ENCODE peak calls at places on chromosome 20, in five cellular contexts. L is H1, C is HCT116, H is HepG2, I is SK-N-SH. G is an unnamed sample.

GRCh38 chr20:13545755-13546154 is 93.0 kb downstream of the TASP1 start:
- DNase-seq in I (no peak), C (no peak), H (no peak), L (no peak), G (no peak)

GRCh38 chr20:59966428-59966827 is 8.2 kb downstream of the CDH26 start:
- DNase-seq in H (no peak), L (no peak), I (no peak), C (no peak), G (no peak)

GRCh38 chr20:38217791-38218565 is 42.6 kb downstream of the KIAA1755 start:
- DNase-seq in C (peak; percentile 36), L (peak; percentile 25), I (peak; percentile 63), H (peak; percentile 49), G (no peak)

GRCh38 chr20:34709836-34710567 is 5.9 kb downstream of the TP53INP2 start:
- DNase-seq in I (peak; percentile 90), C (peak; percentile 42), H (no peak), L (no peak), G (peak; percentile 97)

GRCh38 chr20:18831830-18832229 is 18.2 kb downstream of the SCP2D1 start:
- DNase-seq in I (no peak), L (no peak), C (no peak), H (no peak), G (no peak)

GRCh38 chr20:36153754-36154695 is 515 bp upstream of the EPB41L1 start:
- DNase-seq in C (no peak), H (peak; percentile 74), L (no peak), I (peak; percentile 98), G (peak; percentile 92)

GRCh38 chr20:49199729-49200293 is 11.7 kb upstream of the STAU1 start:
- DNase-seq in C (no peak), I (no peak), H (no peak), L (no peak), G (no peak)

GRCh38 chr20:53331151-53331973 is 262.3 kb downstream of the ZNF217 start:
- DNase-seq in H (peak; percentile 41), I (peak; percentile 15), L (no peak), C (peak; percentile 28), G (peak; percentile 24)

GRCh38 chr20:5863040-5863811 is 87.1 kb downstream of the TRMT6 start:
- DNase-seq in H (no peak), L (no peak), C (no peak), I (no peak), G (no peak)

GRCh38 chr20:63947638-63948456 is 8.4 kb downstream of the UCKL1 start:
- DNase-seq in L (no peak), C (no peak), I (no peak), H (no peak), G (no peak)

GRCh38 chr20:9838378-9839295 is at the start of gene PAK5:
- DNase-seq in I (peak; percentile 94), L (peak; percentile 85), H (peak; percentile 53), C (peak; percentile 1), G (peak; percentile 65)

GRCh38 chr20:46293084-46293483 is 15.2 kb downstream of the CDH22 start:
- DNase-seq in C (no peak), L (no peak), H (peak; percentile 51), I (no peak), G (peak; percentile 93)

GRCh38 chr20:34536798-34537394 is 20.7 kb downstream of the DYNLRB1 start:
- DNase-seq in L (no peak), H (peak; percentile 41), I (peak; percentile 46), C (no peak), G (peak; percentile 48)

GRCh38 chr20:36472656-36473071 is 68.7 kb upstream of the MYL9 start:
- DNase-seq in H (no peak), L (no peak), I (no peak), C (peak; percentile 52), G (peak; percentile 89)

GRCh38 chr20:23451956-23452487 is 654 bp downstream of the CST11 start:
- DNase-seq in C (no peak), H (no peak), L (no peak), I (no peak), G (no peak)

GRCh38 chr20:19260412-19261090 is 48.1 kb downstream of the SLC24A3 start:
- DNase-seq in H (no peak), I (no peak), C (no peak), L (no peak), G (no peak)

GRCh38 chr20:9966966-9967365 is 67.8 kb upstream of the ANKEF1 start:
- DNase-seq in I (peak; percentile 30), L (no peak), C (no peak), H (peak; percentile 13), G (peak; percentile 23)

GRCh38 chr20:50008007-50008406 is 25.2 kb downstream of the SNAI1 start:
- DNase-seq in C (no peak), H (no peak), I (no peak), L (no peak), G (no peak)

GRCh38 chr20:47761478-47762047 is 23.7 kb downstream of the SULF2 start:
- DNase-seq in H (no peak), C (no peak), L (no peak), I (no peak), G (no peak)

GRCh38 chr20:47489448-47489872 is 12.2 kb upstream of the NCOA3 start:
- DNase-seq in C (no peak), L (no peak), H (no peak), I (no peak), G (no peak)

GRCh38 chr20:15817351-15817750 is 755.9 kb downstream of the KIF16B start:
- DNase-seq in L (no peak), C (no peak), H (no peak), I (no peak), G (no peak)

GRCh38 chr20:46400828-46401477 is 5.5 kb downstream of the ELMO2 start:
- DNase-seq in L (no peak), I (no peak), H (no peak), C (no peak), G (no peak)

GRCh38 chr20:51893723-51894122 is 91.4 kb upstream of the SALL4 start:
- DNase-seq in H (peak; percentile 34), I (no peak), C (no peak), L (no peak), G (no peak)

GRCh38 chr20:48456361-48457184 is 371.2 kb downstream of the PREX1 start:
- DNase-seq in H (no peak), C (no peak), L (no peak), I (no peak), G (no peak)

GRCh38 chr20:64022671-64023070 is 13.3 kb upstream of the C20orf204 start:
- DNase-seq in I (no peak), L (no peak), H (no peak), C (no peak), G (no peak)

GRCh38 chr20:62937353-62938104 is 418 bp upstream of the GID8 start:
- DNase-seq in L (peak; percentile 91), H (peak; percentile 94), C (peak; percentile 90), I (peak; percentile 97), G (peak; percentile 98)

GRCh38 chr20:62933966-62934365 is 4.0 kb upstream of the GID8 start:
- DNase-seq in H (no peak), I (no peak), C (no peak), L (no peak), G (no peak)

GRCh38 chr20:62936996-62937352 is 973 bp upstream of the GID8 start:
- DNase-seq in L (no peak), C (no peak), H (peak; percentile 81), I (no peak), G (no peak)

GRCh38 chr20:62935204-62935967 is 2.6 kb upstream of the GID8 start:
- DNase-seq in C (no peak), L (no peak), H (no peak), I (no peak), G (no peak)

DNA sequence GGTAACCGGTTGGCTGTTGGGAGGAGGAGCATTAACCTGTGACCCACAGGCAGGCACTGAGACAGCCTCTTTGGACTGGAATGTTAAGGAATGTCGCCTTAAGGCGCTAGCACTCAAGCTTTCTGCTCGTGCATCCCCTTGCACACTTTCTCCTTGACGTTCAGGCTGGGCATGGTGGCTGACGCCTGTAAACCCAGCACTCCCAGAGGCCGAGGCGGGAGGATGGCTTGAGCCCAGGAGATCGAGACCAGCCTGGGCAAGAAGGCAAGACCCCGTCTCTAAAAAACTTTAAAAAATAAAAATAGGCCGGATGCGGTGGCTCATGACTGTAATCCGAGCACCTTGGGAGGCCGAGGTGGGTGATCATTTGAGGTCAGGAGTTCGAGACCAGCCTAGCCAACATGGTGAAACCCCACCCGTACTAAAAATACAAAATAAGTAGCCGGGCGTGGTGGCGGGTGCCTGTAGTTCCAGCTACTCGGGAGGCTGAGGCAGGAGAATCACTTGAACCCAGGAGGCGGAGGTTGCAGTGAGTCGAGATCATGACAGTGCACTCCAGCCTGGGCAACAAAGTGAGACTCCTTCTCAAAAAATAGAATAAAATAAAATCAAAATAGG is 1.9 kb upstream of the GID8 start:
- DNase-seq in H (no peak), I (no peak), L (no peak), C (no peak), G (no peak)
- TF ChIP-seq JUND in H (no peak), I (no peak), L (no peak), C (no peak), G (no peak)

GRCh38 chr20:17571967-17572638 is 2.2 kb downstream of the DSTN start:
- DNase-seq in L (no peak), C (no peak), H (no peak), I (no peak), G (no peak)

GRCh38 chr20:17571153-17571527 is 1.3 kb downstream of the DSTN start:
- DNase-seq in H (no peak), I (no peak), L (no peak), C (no peak), G (no peak)

GRCh38 chr20:17569616-17570346 is at the start of gene DSTN:
- DNase-seq in C (peak; percentile 78), H (peak; percentile 90), I (peak; percentile 94), L (peak; percentile 93), G (peak; percentile 99)

GRCh38 chr20:17568972-17569471 is 853 bp upstream of the DSTN start:
- DNase-seq in I (peak; percentile 81), C (peak; percentile 91), H (peak; percentile 95), L (peak; percentile 41), G (peak; percentile 77)

DNA sequence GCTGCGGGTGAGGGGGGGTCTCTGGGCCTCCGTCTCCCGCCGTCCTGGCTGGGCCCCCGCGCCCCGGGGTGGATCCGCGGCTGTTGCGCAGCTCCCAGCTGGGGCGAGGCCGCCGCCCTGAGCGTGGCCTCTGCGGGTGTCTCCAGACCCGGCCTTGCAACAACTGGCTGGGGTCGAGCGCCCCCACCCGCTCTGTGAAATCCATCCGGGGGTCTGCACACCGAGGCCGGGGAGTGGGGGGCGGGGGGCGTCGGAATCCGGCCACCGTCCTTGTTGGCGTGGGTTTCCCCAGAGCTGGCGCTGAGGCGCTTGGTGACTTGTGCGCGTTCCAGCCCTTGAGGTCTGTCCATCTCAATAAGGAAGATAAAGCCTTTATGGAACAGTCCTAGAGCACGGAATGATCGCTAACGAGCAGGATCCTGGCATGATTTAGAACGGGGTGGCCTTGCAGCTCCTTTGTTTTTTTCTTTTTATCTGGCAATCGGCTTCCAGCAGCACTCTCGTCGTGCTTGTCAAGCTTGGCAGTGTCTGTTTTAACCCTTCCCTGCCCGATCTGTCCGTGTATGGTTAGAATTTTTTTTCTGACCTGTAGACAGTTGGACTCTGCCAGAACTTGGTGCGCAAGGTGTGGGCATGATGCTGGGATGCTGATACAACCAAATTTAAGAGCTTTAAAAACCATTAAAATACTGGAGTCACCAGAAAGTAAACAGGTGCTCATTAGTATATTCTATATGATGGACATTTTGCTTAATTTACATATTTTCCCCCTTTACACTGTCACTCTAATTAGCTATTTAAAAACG is 675 bp downstream of the DSTN start:
- DNase-seq in H (peak; percentile 61), I (peak; percentile 81), C (peak; percentile 15), L (no peak), G (no peak)
- TF ChIP-seq JUND in H (no peak), I (no peak), C (no peak), L (no peak), G (no peak)

GRCh38 chr20:58571942-58572666 is 56.9 kb upstream of the APCDD1L start:
- DNase-seq in L (no peak), H (no peak), C (no peak), I (no peak), G (no peak)
- TF ChIP-seq JUND in L (no peak), H (no peak), C (no peak), I (no peak), G (no peak)

GRCh38 chr20:745683-746301 is 22.5 kb downstream of the SLC52A3 start:
- DNase-seq in L (no peak), I (no peak), H (no peak), C (no peak), G (no peak)
- TF ChIP-seq JUND in L (no peak), I (no peak), H (no peak), C (no peak), G (no peak)